ENCODE peak calls at places on chromosome 17, in six cellular contexts. O, L, K, Y, S and U are unnamed samples.

GRCh38 chr17:14304222-14304844 is 3.5 kb downstream of the HS3ST3B1 start:
- DNase-seq in K (no peak), Y (no peak), L (peak), S (peak), O (no peak), U (no peak)

GRCh38 chr17:79944251-79944812 is 91.3 kb downstream of the TBC1D16 start:
- DNase-seq in O (no peak), Y (no peak), K (no peak), L (peak), S (no peak), U (no peak)

GRCh38 chr17:28534740-28535375 is 17.6 kb downstream of the UNC119 start:
- DNase-seq in K (no peak), O (no peak), S (no peak), L (no peak), Y (no peak), U (no peak)

GRCh38 chr17:5133311-5133710 is 17.5 kb downstream of the USP6 start:
- DNase-seq in O (no peak), Y (no peak), S (no peak), L (no peak), K (no peak), U (no peak)

GRCh38 chr17:21162394-21162775 is 35.6 kb downstream of the DHRS7B start:
- DNase-seq in L (no peak), Y (no peak), S (no peak), O (no peak), K (no peak), U (no peak)

GRCh38 chr17:77233635-77234334 is 93.0 kb downstream of the SEC14L1 start:
- DNase-seq in O (peak), L (no peak), Y (peak), K (no peak), S (peak), U (no peak)

GRCh38 chr17:1228752-1229353 is 41.4 kb upstream of the BHLHA9 start:
- DNase-seq in S (no peak), O (no peak), K (no peak), Y (no peak), L (no peak), U (no peak)

GRCh38 chr17:80101160-80101945 is at the start of gene GAA:
- DNase-seq in Y (peak), K (peak), L (peak), O (peak), S (peak), U (peak)

GRCh38 chr17:5536831-5537230 is 47.5 kb downstream of the NLRP1 start:
- DNase-seq in Y (no peak), L (no peak), K (no peak), S (no peak), O (no peak), U (no peak)

DNA sequence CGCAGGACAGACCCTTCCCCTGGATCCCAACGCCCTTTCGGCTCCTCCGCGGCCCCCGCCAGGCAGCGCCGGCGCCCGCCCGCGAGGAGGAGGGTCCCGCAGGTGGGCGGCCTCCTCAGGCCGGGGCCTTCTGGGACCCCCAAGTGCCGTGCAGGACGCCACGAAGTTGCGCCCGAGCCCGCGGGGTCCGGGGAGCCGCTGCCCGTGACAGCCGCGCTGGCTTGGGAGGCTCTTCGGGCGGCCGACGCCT is 504 bp downstream of the ERN1 start:
- DNase-seq in S (no peak), Y (peak), L (no peak), O (no peak), K (no peak), U (no peak)
- H2BK120ac ChIP-seq in S (peak), Y (no peak), L (no peak), O (no peak), K (no peak), U (no peak)

DNA sequence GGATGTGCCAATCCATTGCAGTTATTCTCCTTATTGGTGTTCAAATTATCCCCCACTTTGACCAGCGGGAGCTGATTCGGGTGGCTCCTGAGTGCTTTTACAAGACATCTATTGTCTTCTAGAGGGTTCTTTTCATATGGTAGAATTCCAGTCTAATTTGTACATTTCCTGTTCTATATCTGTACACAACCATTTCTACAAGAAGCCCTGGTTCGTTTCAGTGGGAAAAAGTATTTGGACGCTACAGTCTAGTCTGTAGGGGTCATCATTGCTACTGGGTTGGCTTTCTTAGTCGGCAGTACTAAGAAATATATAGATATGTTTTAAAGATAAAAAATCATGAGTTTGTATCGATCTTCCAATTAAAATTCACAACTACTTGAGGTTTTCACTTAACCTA is 262.6 kb downstream of the MAP2K6 start:
- DNase-seq in O (no peak), Y (no peak), K (no peak), S (no peak), L (no peak), U (no peak)
- H2BK120ac ChIP-seq in O (no peak), Y (no peak), K (no peak), S (no peak), L (no peak), U (no peak)

GRCh38 chr17:68289936-68290267 is 1.0 kb downstream of the SLC16A6 start:
- DNase-seq in Y (no peak), S (peak), O (no peak), L (no peak), K (no peak), U (no peak)

GRCh38 chr17:68292689-68293040 is 1.4 kb downstream of the ARSG start:
- DNase-seq in Y (no peak), K (no peak), S (no peak), L (no peak), O (no peak), U (no peak)

GRCh38 chr17:68291836-68292688 is 767 bp downstream of the ARSG start:
- DNase-seq in L (peak), O (peak), Y (peak), S (peak), K (no peak), U (peak)

GRCh38 chr17:68290268-68290954 is 516 bp downstream of the SLC16A6 start:
- DNase-seq in K (no peak), L (peak), S (peak), Y (peak), O (no peak), U (no peak)

DNA sequence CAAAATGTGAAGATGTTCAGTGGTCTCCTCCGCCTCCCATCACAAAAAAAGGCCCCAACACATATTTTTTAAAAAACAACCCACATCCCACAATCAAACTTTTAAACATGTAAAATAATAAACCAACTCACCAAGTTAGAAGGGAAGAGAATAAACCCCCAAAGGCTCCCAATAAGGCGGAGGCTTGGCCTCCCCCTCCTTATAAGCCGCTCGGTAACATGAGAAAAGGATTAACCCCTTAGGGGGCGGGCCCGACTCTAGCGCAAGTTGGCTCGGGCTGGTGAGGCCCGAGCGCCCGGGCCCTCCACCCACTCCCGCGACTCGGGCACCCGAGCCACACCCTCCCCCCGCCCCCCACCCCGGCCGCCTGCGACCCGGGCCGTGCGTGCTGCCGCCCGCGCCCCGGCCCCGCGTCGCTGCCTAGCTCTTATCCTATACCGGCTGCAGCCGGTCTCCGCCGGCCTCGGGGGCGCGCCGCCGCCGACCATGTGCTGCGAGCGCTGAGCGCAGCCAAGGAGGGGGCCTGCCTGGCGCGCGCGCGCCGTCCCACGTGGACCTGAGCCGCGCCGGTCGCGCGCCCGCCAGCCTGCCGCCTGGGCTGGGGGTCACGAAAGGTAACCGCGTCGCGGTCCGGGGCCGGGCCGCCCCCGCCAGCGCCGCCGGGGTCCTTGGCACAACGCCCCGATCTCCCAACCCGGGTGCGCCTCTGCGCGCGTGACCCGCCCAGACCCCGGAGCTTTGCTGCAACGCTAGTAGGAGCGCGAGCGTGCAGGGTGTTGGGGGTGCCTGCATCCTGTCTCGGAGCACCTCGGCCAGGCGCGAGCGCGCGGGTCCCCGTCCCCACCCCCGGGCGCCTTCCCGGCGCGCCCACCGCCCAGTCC is at the start of the genes ARSG and SLC16A6:
- DNase-seq in K (no peak), L (peak), S (peak), Y (peak), O (peak), U (peak)
- H2BK120ac ChIP-seq in K (no peak), L (no peak), S (peak), Y (peak), O (no peak), U (peak)

GRCh38 chr17:46922487-46922803 is 515 bp upstream of the GOSR2 start:
- DNase-seq in L (no peak), Y (no peak), S (no peak), K (no peak), O (no peak), U (no peak)
- H2BK120ac ChIP-seq in L (no peak), Y (no peak), S (peak), K (no peak), O (no peak), U (no peak)

GRCh38 chr17:65062168-65062915 is 5.8 kb upstream of the GNA13 start:
- DNase-seq in S (peak), L (no peak), O (no peak), K (no peak), Y (peak), U (no peak)
- H2BK120ac ChIP-seq in S (peak), L (no peak), O (peak), K (no peak), Y (peak), U (no peak)

GRCh38 chr17:75814900-75815373 is 29.3 kb downstream of the UNC13D start:
- DNase-seq in L (no peak), K (no peak), S (peak), O (peak), Y (no peak), U (no peak)
- H2BK120ac ChIP-seq in L (no peak), K (no peak), S (no peak), O (peak), Y (no peak), U (no peak)

DNA sequence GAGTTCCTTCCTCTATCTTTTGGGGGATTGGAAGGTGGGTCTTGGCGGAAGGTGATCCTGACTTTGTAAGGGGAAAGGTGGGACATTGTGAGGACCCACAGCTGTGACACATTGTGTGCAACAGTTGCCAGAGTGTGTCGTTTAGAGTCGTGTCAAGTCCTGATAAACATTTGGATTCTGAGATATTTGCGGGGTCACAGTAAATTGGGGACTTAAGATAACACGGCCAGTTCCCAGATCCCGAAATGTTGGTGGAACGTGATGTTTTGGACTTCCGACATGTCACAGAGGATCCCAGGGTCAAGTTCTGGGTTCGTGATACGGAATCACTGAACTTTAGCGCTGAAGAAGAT is 648 bp downstream of the ATAD5 start:
- DNase-seq in K (no peak), Y (no peak), L (no peak), S (peak), O (no peak), U (no peak)
- H2BK120ac ChIP-seq in K (no peak), Y (no peak), L (no peak), S (no peak), O (no peak), U (no peak)

GRCh38 chr17:7885357-7886226 is 3.0 kb upstream of the CHD3 start:
- DNase-seq in O (peak), S (peak), Y (peak), K (no peak), L (peak), U (peak)
- H2BK120ac ChIP-seq in O (peak), S (peak), Y (no peak), K (no peak), L (no peak), U (no peak)